ENCODE peak calls at places on chromosomes 12 and 14, in five cellular contexts. H is RCC 7860, C is GM12891, Y is neural progenitor cell, J is NCI-H774. A is an unnamed sample.

GRCh38 chr14:52790756-52791203 is 627 bp downstream of the GNPNAT1 start:
- DNase-seq in H (no peak), C (no peak), Y (no peak), J (no peak), A (no peak)

GRCh38 chr12:39605501-39605900 is 14.1 kb downstream of the ABCD2 start:
- DNase-seq in H (no peak), C (no peak), Y (no peak), J (no peak), A (peak)

GRCh38 chr14:22008766-22009165 is 335.1 kb upstream of the OR4E1 start:
- DNase-seq in H (no peak), C (no peak), Y (no peak), J (no peak), A (no peak)

GRCh38 chr14:35050652-35051051 is 4.6 kb downstream of the FAM177A1 start:
- DNase-seq in H (no peak), C (no peak), Y (no peak), J (no peak), A (peak)

GRCh38 chr14:23539867-23540469 is 11.6 kb downstream of the ZFHX2 start:
- DNase-seq in H (no peak), C (no peak), Y (no peak), J (no peak), A (no peak)

GRCh38 chr12:10393291-10393690 is 3.5 kb upstream of the KLRK1 start:
- DNase-seq in H (no peak), C (no peak), Y (no peak), J (peak), A (no peak)

GRCh38 chr12:2239376-2240010 is 186.7 kb downstream of the CACNA1C start:
- DNase-seq in H (no peak), C (no peak), Y (no peak), J (no peak), A (no peak)

GRCh38 chr14:92247347-92247746 is 75.6 kb upstream of the SLC24A4 start:
- DNase-seq in H (no peak), C (no peak), Y (no peak), J (no peak), A (no peak)

GRCh38 chr14:24312736-24313507 is 1.6 kb downstream of the LTB4R start:
- DNase-seq in H (peak), C (no peak), Y (no peak), J (no peak), A (no peak)

GRCh38 chr12:24776856-24777255 is 172.0 kb downstream of the BCAT1 start:
- DNase-seq in H (no peak), C (no peak), Y (no peak), J (no peak), A (no peak)

GRCh38 chr14:103422981-103423600 is 37.9 kb downstream of the MARK3 start:
- DNase-seq in H (peak), C (no peak), Y (no peak), J (no peak), A (no peak)

GRCh38 chr12:26205946-26206345 is 10.6 kb downstream of the SSPN start:
- DNase-seq in H (no peak), C (no peak), Y (no peak), J (no peak), A (no peak)

GRCh38 chr12:75487310-75487709 is 6.8 kb downstream of the GLIPR1 start:
- DNase-seq in H (no peak), C (no peak), Y (peak), J (no peak), A (no peak)

GRCh38 chr14:100692859-100693558 is 33.7 kb upstream of the DLK1 start:
- DNase-seq in H (peak), C (no peak), Y (no peak), J (peak), A (peak)

GRCh38 chr12:120367252-120367923 is 1.6 kb downstream of the MSI1 start:
- DNase-seq in H (no peak), C (no peak), Y (peak), J (no peak), A (peak)

GRCh38 chr12:108622921-108623514 is 10.7 kb downstream of the SELPLG start:
- DNase-seq in H (no peak), C (no peak), Y (no peak), J (no peak), A (no peak)

GRCh38 chr12:117580718-117581062 is 219.3 kb upstream of the NOS1 start:
- DNase-seq in H (no peak), C (peak), Y (peak), J (no peak), A (no peak)

GRCh38 chr12:104710940-104711725 is 247.0 kb downstream of the SLC41A2 start:
- DNase-seq in H (no peak), C (no peak), Y (no peak), J (no peak), A (peak)

GRCh38 chr12:40156031-40156764 is 50.3 kb upstream of the SLC2A13 start:
- DNase-seq in H (no peak), C (no peak), Y (no peak), J (peak), A (no peak)

GRCh38 chr12:59736786-59737185 is 141.0 kb downstream of the SLC16A7 start:
- DNase-seq in H (no peak), C (no peak), Y (no peak), J (no peak), A (peak)

GRCh38 chr14:58272589-58273372 is 25.6 kb upstream of the ARID4A start:
- DNase-seq in H (peak), C (no peak), Y (no peak), J (no peak), A (peak)

GRCh38 chr14:71246539-71246938 is 339.3 kb downstream of the PCNX1 start:
- DNase-seq in H (no peak), C (no peak), Y (no peak), J (no peak), A (no peak)

GRCh38 chr14:50109342-50109741 is 7.0 kb downstream of the VCPKMT start:
- DNase-seq in H (no peak), C (no peak), Y (no peak), J (no peak), A (peak)

GRCh38 chr14:81392052-81392451 is 8.1 kb downstream of the STON2 start:
- DNase-seq in H (no peak), C (no peak), Y (no peak), J (no peak), A (no peak)